ENCODE peak calls at places on chromosomes 11 and 22, in four cellular contexts. F is spleen, X is tibial nerve, W is sigmoid colon. O is an unnamed sample.

GRCh38 chr11:67040147-67040546 is 16.5 kb upstream of the RHOD start:
- DNase-seq in F (no peak), X (no peak), W (no peak), O (no peak)

GRCh38 chr11:66676279-66676919 is 1.3 kb downstream of the RBM4B start:
- DNase-seq in F (peak), X (no peak), W (no peak), O (no peak)

GRCh38 chr22:50640857-50641647 is 13.1 kb upstream of the ARSA start:
- DNase-seq in F (no peak), X (no peak), W (no peak), O (no peak)

GRCh38 chr22:28229566-28230483 is 310.8 kb upstream of the PITPNB start:
- DNase-seq in F (no peak), X (no peak), W (no peak), O (no peak)

GRCh38 chr11:34512810-34513673 is 552 bp downstream of the ELF5 start:
- DNase-seq in F (peak), X (peak), W (no peak), O (peak)

GRCh38 chr11:110290591-110291334 is 5.7 kb downstream of the RDX start:
- DNase-seq in F (no peak), X (no peak), W (no peak), O (no peak)

GRCh38 chr11:77188912-77189491 is 61.0 kb downstream of the MYO7A start:
- DNase-seq in F (no peak), X (no peak), W (no peak), O (no peak)

GRCh38 chr11:19232910-19233503 is 7.7 kb downstream of the E2F8 start:
- DNase-seq in F (no peak), X (no peak), W (no peak), O (no peak)

GRCh38 chr22:27284314-27284713 is 517.2 kb downstream of the MN1 start:
- DNase-seq in F (no peak), X (no peak), W (no peak), O (no peak)

GRCh38 chr11:9529333-9529648 is 44.2 kb upstream of the WEE1 start:
- DNase-seq in F (no peak), X (no peak), W (no peak), O (no peak)

GRCh38 chr11:102469196-102469821 is 16.7 kb upstream of the TMEM123 start:
- DNase-seq in F (no peak), X (no peak), W (peak), O (no peak)

GRCh38 chr11:76524919-76525318 is 80.1 kb downstream of the EMSY start:
- DNase-seq in F (no peak), X (peak), W (no peak), O (no peak)

GRCh38 chr11:17822021-17822781 is 87.6 kb downstream of the KCNC1 start:
- DNase-seq in F (no peak), X (no peak), W (no peak), O (no peak)

GRCh38 chr11:12139144-12139881 is 28.9 kb downstream of the MICAL2 start:
- DNase-seq in F (peak), X (no peak), W (peak), O (no peak)

GRCh38 chr11:20627026-20627425 is 27.6 kb downstream of the SLC6A5 start:
- DNase-seq in F (no peak), X (no peak), W (no peak), O (no peak)

GRCh38 chr22:40727607-40728325 is 48.5 kb downstream of the MCHR1 start:
- DNase-seq in F (no peak), X (no peak), W (no peak), O (no peak)

GRCh38 chr11:103700605-103701004 is 335.8 kb upstream of the DDI1 start:
- DNase-seq in F (no peak), X (no peak), W (no peak), O (no peak)

GRCh38 chr11:9787981-9788521 is 124.2 kb downstream of the SWAP70 start:
- DNase-seq in F (no peak), X (no peak), W (peak), O (no peak)

GRCh38 chr22:49021097-49021925 is 806.4 kb downstream of the BRD1 start:
- DNase-seq in F (peak), X (no peak), W (peak), O (no peak)

GRCh38 chr11:84250834-84251613 is 964.9 kb upstream of the CCDC90B start:
- DNase-seq in F (no peak), X (no peak), W (no peak), O (no peak)

GRCh38 chr11:68684385-68685356 is at the start of gene GAL:
- DNase-seq in F (no peak), X (no peak), W (peak), O (no peak)

GRCh38 chr11:20303451-20303965 is 60.0 kb upstream of the HTATIP2 start:
- DNase-seq in F (no peak), X (no peak), W (no peak), O (no peak)

GRCh38 chr11:8934735-8935478 is 2.2 kb upstream of the C11orf16 start:
- DNase-seq in F (no peak), X (no peak), W (no peak), O (no peak)

GRCh38 chr11:66100272-66101037 is 30.4 kb downstream of the PACS1 start:
- DNase-seq in F (peak), X (peak), W (peak), O (peak)

GRCh38 chr11:95516786-95517185 is 272.8 kb downstream of the FAM76B start:
- DNase-seq in F (no peak), X (no peak), W (no peak), O (no peak)

GRCh38 chr11:3095712-3096361 is 38.6 kb upstream of the CARS1 start:
- DNase-seq in F (no peak), X (peak), W (peak), O (no peak)

GRCh38 chr11:15493921-15494630 is 379.4 kb downstream of the INSC start:
- DNase-seq in F (no peak), X (no peak), W (no peak), O (no peak)

GRCh38 chr11:17352925-17353227 is 1.3 kb downstream of the NCR3LG1 start:
- DNase-seq in F (peak), X (peak), W (peak), O (peak)

GRCh38 chr11:34358258-34358665 is 452 bp upstream of the ABTB2 start:
- DNase-seq in F (peak), X (peak), W (peak), O (peak)

GRCh38 chr11:92440701-92441338 is 216.2 kb downstream of the FAT3 start:
- DNase-seq in F (no peak), X (no peak), W (no peak), O (no peak)

DNA sequence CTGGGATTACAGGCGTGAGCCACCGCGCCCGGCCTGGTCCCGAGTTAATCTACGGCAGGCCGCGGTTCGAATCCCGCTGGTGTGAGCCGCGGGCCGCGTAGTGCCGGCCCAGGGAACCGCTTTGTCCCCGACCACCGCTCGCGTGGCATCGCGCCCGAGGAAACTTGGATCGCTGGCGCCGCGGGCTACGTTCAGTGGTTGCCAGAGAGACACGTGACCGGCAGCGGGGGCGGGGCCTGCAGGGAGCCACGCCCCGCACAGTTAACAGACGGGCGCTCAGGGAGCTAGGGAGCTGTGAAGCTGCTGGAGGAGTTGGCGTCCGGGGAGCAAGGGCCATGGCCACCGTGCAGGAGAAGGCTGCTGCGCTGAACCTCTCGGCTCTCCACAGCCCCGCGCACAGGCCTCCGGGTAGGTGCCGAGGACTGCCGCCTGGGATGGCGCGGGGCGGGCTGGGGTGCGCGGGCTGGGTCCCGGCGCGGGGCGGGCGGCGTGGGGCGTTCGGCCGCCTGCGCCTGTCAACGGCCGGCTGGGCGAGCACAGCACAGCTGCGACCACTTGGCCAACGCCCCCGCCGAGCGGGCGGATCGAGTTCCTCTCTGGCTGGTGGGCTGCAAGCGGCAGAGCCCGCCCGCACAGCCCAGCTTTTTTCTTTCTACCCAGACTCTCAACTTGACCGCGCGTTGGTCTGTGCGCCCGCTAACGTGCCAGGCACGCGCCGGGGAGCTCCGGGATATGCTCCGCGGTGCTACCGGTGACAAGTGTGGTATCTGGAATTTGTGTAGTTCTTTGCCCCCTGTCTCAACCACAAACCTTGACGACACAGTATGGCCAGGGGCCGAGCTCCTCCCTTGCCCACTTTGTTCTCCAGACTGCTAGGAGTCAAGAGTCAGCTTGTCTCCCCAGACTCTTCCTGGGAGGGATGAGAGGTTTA is at the start of gene DEPDC7:
- DNase-seq in F (peak), X (peak), W (peak), O (peak)
- TF ChIP-seq POLR2A in F (no peak), X (peak), W (no peak), O (no peak)

GRCh38 chr11:118342503-118343161 is at the start of gene CD3D:
- DNase-seq in F (no peak), X (no peak), W (no peak), O (no peak)
- TF ChIP-seq POLR2A in F (no peak), X (no peak), W (no peak), O (no peak)

GRCh38 chr11:312092-312816 is 1.6 kb upstream of the IFITM1 start:
- DNase-seq in F (peak), X (no peak), W (no peak), O (no peak)

GRCh38 chr11:313304-313786 is 495 bp upstream of the IFITM1 start:
- DNase-seq in F (peak), X (no peak), W (no peak), O (no peak)

GRCh38 chr11:315516-315994 is 1.7 kb downstream of the IFITM1 start:
- DNase-seq in F (peak), X (no peak), W (peak), O (no peak)

GRCh38 chr11:315051-315481 is 1.2 kb downstream of the IFITM1 start:
- DNase-seq in F (peak), X (no peak), W (no peak), O (no peak)

GRCh38 chr11:313787-314547 is at the start of gene IFITM1:
- DNase-seq in F (peak), X (peak), W (no peak), O (peak)
- TF ChIP-seq POLR2A in F (peak), X (no peak), W (peak), O (peak)

GRCh38 chr11:63490551-63491239 is at the start of gene PLAAT5:
- DNase-seq in F (peak), X (no peak), W (peak), O (no peak)

GRCh38 chr11:63491240-63491587 is 247 bp upstream of the PLAAT5 start:
- DNase-seq in F (no peak), X (no peak), W (no peak), O (no peak)

GRCh38 chr11:63493127-63493526 is 2.2 kb upstream of the PLAAT5 start:
- DNase-seq in F (no peak), X (no peak), W (no peak), O (no peak)

GRCh38 chr11:63492441-63492840 is 1.5 kb upstream of the PLAAT5 start:
- DNase-seq in F (no peak), X (no peak), W (no peak), O (no peak)

DNA sequence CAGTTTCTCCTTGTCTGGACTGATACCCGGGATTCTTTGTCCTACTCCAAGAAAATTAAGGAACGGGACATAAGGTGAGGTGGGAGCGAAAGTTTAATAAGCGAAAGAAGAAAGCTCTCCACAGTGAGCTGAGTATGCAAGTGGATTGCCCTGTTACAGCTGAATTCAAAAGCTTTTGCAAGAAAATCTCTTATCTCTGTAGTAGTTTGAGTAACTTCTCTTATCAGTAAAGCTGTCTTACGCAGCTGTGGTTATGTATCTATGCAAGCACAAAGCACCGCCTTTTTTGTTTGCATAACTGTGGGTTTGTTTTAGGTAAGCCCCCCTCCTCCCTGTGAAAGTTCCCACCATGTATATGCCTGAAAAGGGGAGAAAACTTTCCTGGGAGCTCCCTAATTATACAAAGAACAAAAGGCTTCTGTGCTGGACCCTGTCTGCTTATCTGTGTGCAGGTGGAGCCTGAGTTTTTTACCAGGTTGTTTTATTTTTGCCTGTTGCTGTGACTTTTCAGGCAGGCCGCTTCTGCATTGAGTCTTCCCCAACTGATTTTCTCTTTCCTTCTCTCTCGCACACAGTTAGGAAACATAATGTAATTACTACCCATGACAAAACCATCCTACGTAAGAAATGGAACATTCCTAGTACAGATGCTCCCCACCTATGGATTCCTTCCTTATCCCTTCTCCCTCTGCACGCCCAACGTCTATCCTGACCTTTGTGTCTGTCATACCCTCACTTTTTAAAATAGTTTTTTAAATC is 826 bp upstream of the PLAAT5 start:
- DNase-seq in F (no peak), X (no peak), W (no peak), O (no peak)
- TF ChIP-seq POLR2A in F (no peak), X (no peak), W (no peak), O (no peak)

O was measured in GM12892.